ENCODE peak calls at places on chromosomes 16 and 17, in nine cellular contexts. One of them, this sample, is unnamed.

GRCh38 chr17:65387322-65387721 is 174.1 kb downstream of the AXIN2 start:
- DNase-seq in tibial nerve: no peak
- DNase-seq in PC-3: no peak
- DNase-seq in H54: no peak
- DNase-seq in stromal cell of bone marrow: no peak
- DNase-seq in substantia nigra: no peak
- DNase-seq in T-helper 17 cell: no peak
- DNase-seq in AG04450: no peak
- DNase-seq in NCI-H1092 treated with DMSO at 0.1 percent for 48 hours: no peak
- DNase-seq in this sample: no peak

GRCh38 chr17:30926516-30926915 is 4.8 kb downstream of the ADAP2 start:
- DNase-seq in H54: no peak
- DNase-seq in NCI-H1092 treated with DMSO at 0.1 percent for 48 hours: no peak
- DNase-seq in stromal cell of bone marrow: no peak
- DNase-seq in AG04450: no peak
- DNase-seq in substantia nigra: no peak
- DNase-seq in PC-3: no peak
- DNase-seq in T-helper 17 cell: no peak
- DNase-seq in tibial nerve: no peak
- DNase-seq in this sample: no peak

GRCh38 chr17:8057691-8058114 is 18.8 kb downstream of the ALOX15B start:
- DNase-seq in stromal cell of bone marrow: peak
- DNase-seq in T-helper 17 cell: no peak
- DNase-seq in AG04450: peak
- DNase-seq in substantia nigra: no peak
- DNase-seq in H54: peak
- DNase-seq in NCI-H1092 treated with DMSO at 0.1 percent for 48 hours: peak
- DNase-seq in PC-3: peak
- DNase-seq in tibial nerve: no peak
- DNase-seq in this sample: peak

GRCh38 chr17:13204607-13205237 is 186.9 kb upstream of the ELAC2 start:
- DNase-seq in T-helper 17 cell: no peak
- DNase-seq in stromal cell of bone marrow: no peak
- DNase-seq in NCI-H1092 treated with DMSO at 0.1 percent for 48 hours: no peak
- DNase-seq in substantia nigra: no peak
- DNase-seq in AG04450: no peak
- DNase-seq in tibial nerve: no peak
- DNase-seq in H54: no peak
- DNase-seq in PC-3: peak
- DNase-seq in this sample: no peak

GRCh38 chr16:85296859-85297698 is 184.8 kb upstream of the CIBAR2 start:
- DNase-seq in NCI-H1092 treated with DMSO at 0.1 percent for 48 hours: peak
- DNase-seq in H54: peak
- DNase-seq in substantia nigra: no peak
- DNase-seq in AG04450: no peak
- DNase-seq in stromal cell of bone marrow: no peak
- DNase-seq in tibial nerve: no peak
- DNase-seq in PC-3: peak
- DNase-seq in T-helper 17 cell: no peak
- DNase-seq in this sample: peak

GRCh38 chr17:3038941-3039340 is 24.5 kb downstream of the OR1D5 start:
- DNase-seq in stromal cell of bone marrow: no peak
- DNase-seq in H54: no peak
- DNase-seq in T-helper 17 cell: no peak
- DNase-seq in tibial nerve: no peak
- DNase-seq in NCI-H1092 treated with DMSO at 0.1 percent for 48 hours: no peak
- DNase-seq in AG04450: no peak
- DNase-seq in substantia nigra: no peak
- DNase-seq in PC-3: no peak
- DNase-seq in this sample: no peak

GRCh38 chr17:42920922-42921321 is 20.3 kb downstream of the G6PC1 start:
- DNase-seq in AG04450: no peak
- DNase-seq in NCI-H1092 treated with DMSO at 0.1 percent for 48 hours: peak
- DNase-seq in H54: no peak
- DNase-seq in PC-3: no peak
- DNase-seq in substantia nigra: no peak
- DNase-seq in T-helper 17 cell: no peak
- DNase-seq in tibial nerve: no peak
- DNase-seq in stromal cell of bone marrow: no peak
- DNase-seq in this sample: peak

GRCh38 chr17:78234261-78234865 is 2.9 kb downstream of the TMEM235 start:
- DNase-seq in T-helper 17 cell: no peak
- DNase-seq in AG04450: no peak
- DNase-seq in substantia nigra: no peak
- DNase-seq in stromal cell of bone marrow: no peak
- DNase-seq in NCI-H1092 treated with DMSO at 0.1 percent for 48 hours: no peak
- DNase-seq in tibial nerve: no peak
- DNase-seq in H54: no peak
- DNase-seq in PC-3: no peak
- DNase-seq in this sample: no peak

GRCh38 chr17:225551-225950 is 44.1 kb upstream of the DOC2B start:
- DNase-seq in substantia nigra: no peak
- DNase-seq in T-helper 17 cell: no peak
- DNase-seq in NCI-H1092 treated with DMSO at 0.1 percent for 48 hours: no peak
- DNase-seq in AG04450: no peak
- DNase-seq in stromal cell of bone marrow: no peak
- DNase-seq in PC-3: no peak
- DNase-seq in tibial nerve: no peak
- DNase-seq in H54: no peak
- DNase-seq in this sample: peak

GRCh38 chr16:1789643-1790045 is 3.9 kb downstream of the IGFALS start:
- DNase-seq in H54: no peak
- DNase-seq in substantia nigra: no peak
- DNase-seq in NCI-H1092 treated with DMSO at 0.1 percent for 48 hours: no peak
- DNase-seq in stromal cell of bone marrow: no peak
- DNase-seq in tibial nerve: no peak
- DNase-seq in T-helper 17 cell: no peak
- DNase-seq in AG04450: no peak
- DNase-seq in PC-3: no peak
- DNase-seq in this sample: no peak

GRCh38 chr17:12545877-12546513 is 119.7 kb upstream of the MYOCD start:
- DNase-seq in H54: peak
- DNase-seq in NCI-H1092 treated with DMSO at 0.1 percent for 48 hours: peak
- DNase-seq in stromal cell of bone marrow: peak
- DNase-seq in PC-3: peak
- DNase-seq in tibial nerve: no peak
- DNase-seq in substantia nigra: no peak
- DNase-seq in T-helper 17 cell: no peak
- DNase-seq in AG04450: no peak
- DNase-seq in this sample: peak